ENCODE peak calls at places on chromosomes 3 and 15, in five cellular contexts. D is activated T-cell treated with anti-CD3 and anti-CD28 coated beads, Interleukin-2, amount 50 U/mL, for 48 hours; J is H4; E is fibroblast of pulmonary artery; C is NCI-H2171. F is an unnamed sample.

GRCh38 chr3:48088749-48089466 is 72.7 kb upstream of the MAP4 start:
- DNase-seq in C (peak), J (peak), D (peak), E (peak), F (peak)

GRCh38 chr15:49627407-49627877 is 6.6 kb downstream of the DTWD1 start:
- DNase-seq in C (no peak), D (no peak), J (peak), E (peak), F (no peak)

GRCh38 chr15:75338661-75339240 is 2.9 kb downstream of the COMMD4 start:
- DNase-seq in E (no peak), J (no peak), D (no peak), C (no peak), F (no peak)

GRCh38 chr15:63380828-63381282 is 791 bp downstream of the CA12 start:
- DNase-seq in E (no peak), J (no peak), C (no peak), D (no peak), F (no peak)

GRCh38 chr3:164332856-164333802 is 745.2 kb downstream of the SI start:
- DNase-seq in D (no peak), E (no peak), J (no peak), C (no peak), F (no peak)

GRCh38 chr3:57951106-57951882 is 56.9 kb upstream of the FLNB start:
- DNase-seq in J (peak), E (peak), C (no peak), D (no peak), F (peak)

GRCh38 chr3:126685493-126685892 is 18.5 kb upstream of the CHCHD6 start:
- DNase-seq in E (no peak), C (no peak), J (no peak), D (no peak), F (no peak)

GRCh38 chr15:62391565-62392262 is 226.6 kb upstream of the C2CD4B start:
- DNase-seq in E (peak), J (no peak), C (peak), D (peak), F (no peak)

GRCh38 chr3:71858493-71859127 is 73.7 kb upstream of the PROK2 start:
- DNase-seq in E (no peak), D (no peak), C (no peak), J (no peak), F (no peak)

GRCh38 chr3:83946554-83946953 is 1012.2 kb upstream of the CADM2 start:
- DNase-seq in C (no peak), D (no peak), E (no peak), J (no peak), F (no peak)

GRCh38 chr3:197901626-197902025 is 48.4 kb upstream of the RPL35A start:
- DNase-seq in E (no peak), J (no peak), C (no peak), D (no peak), F (no peak)

GRCh38 chr3:89983449-89983848 is 876.0 kb downstream of the EPHA3 start:
- DNase-seq in E (no peak), D (no peak), J (no peak), C (no peak), F (no peak)

GRCh38 chr15:75776075-75776443 is 63.4 kb upstream of the CSPG4 start:
- DNase-seq in D (peak), C (no peak), J (peak), E (peak), F (no peak)

GRCh38 chr3:171950373-171950772 is 89.0 kb upstream of the FNDC3B start:
- DNase-seq in J (peak), C (no peak), E (peak), D (no peak), F (peak)

GRCh38 chr15:66072616-66073361 is 180.8 kb downstream of the MEGF11 start:
- DNase-seq in C (no peak), J (peak), D (no peak), E (no peak), F (no peak)

GRCh38 chr3:147407495-147408179 is 1.3 kb upstream of the ZIC4 start:
- DNase-seq in E (no peak), J (no peak), C (no peak), D (no peak), F (no peak)

GRCh38 chr3:179653777-179654117 is 907 bp downstream of the USP13 start:
- DNase-seq in J (no peak), E (peak), C (no peak), D (no peak), F (no peak)

GRCh38 chr3:120425877-120426276 is 24.9 kb downstream of the FSTL1 start:
- DNase-seq in D (no peak), C (no peak), E (peak), J (no peak), F (no peak)

GRCh38 chr3:172557515-172558220 is 34.4 kb upstream of the TNFSF10 start:
- DNase-seq in J (no peak), C (no peak), D (no peak), E (peak), F (no peak)

GRCh38 chr15:99555089-99555488 is 10.7 kb upstream of the MEF2A start:
- DNase-seq in J (no peak), E (no peak), C (no peak), D (no peak), F (no peak)

GRCh38 chr3:195705081-195705991 is 15.4 kb upstream of the MUC20 start:
- DNase-seq in J (peak), D (no peak), C (no peak), E (no peak), F (no peak)

GRCh38 chr3:62562017-62562416 is 188.7 kb upstream of the FEZF2 start:
- DNase-seq in J (no peak), E (peak), D (no peak), C (no peak), F (peak)

GRCh38 chr15:69476704-69477473 is 24.3 kb downstream of the RPLP1 start:
- DNase-seq in E (no peak), J (no peak), C (no peak), D (no peak), F (no peak)

GRCh38 chr15:63185206-63185605 is 4.2 kb upstream of the RAB8B start:
- DNase-seq in E (no peak), C (peak), J (no peak), D (no peak), F (no peak)